ENCODE peak calls at places on chromosomes 16 and 17, in ten cellular contexts. One of them, this sample, is unnamed. For H3K27me3, the result is how much of the 10 kb centered on the place peaks cover.

GRCh38 chr17:65198653-65199382 is 61.6 kb downstream of the RGS9 start:
- DNase-seq in stomach: no peak
- DNase-seq in lung: no peak
- DNase-seq in prostate gland: peak
- DNase-seq in upper lobe of right lung: no peak
- DNase-seq in tibial nerve: no peak
- DNase-seq in GM06990: peak
- DNase-seq in IMR-90: peak
- DNase-seq in mammary epithelial cell: peak
- DNase-seq in right lobe of liver: no peak
- DNase-seq in this sample: no peak

GRCh38 chr16:87951550-87952538 is 610 bp downstream of the BANP start:
- DNase-seq in stomach: no peak
- DNase-seq in lung: no peak
- DNase-seq in prostate gland: no peak
- DNase-seq in upper lobe of right lung: no peak
- DNase-seq in tibial nerve: no peak
- DNase-seq in GM06990: peak
- DNase-seq in IMR-90: no peak
- DNase-seq in mammary epithelial cell: no peak
- DNase-seq in right lobe of liver: peak
- DNase-seq in this sample: no peak

GRCh38 chr17:68734911-68735310 is 133.7 kb upstream of the FAM20A start:
- DNase-seq in stomach: no peak
- DNase-seq in lung: no peak
- DNase-seq in prostate gland: no peak
- DNase-seq in upper lobe of right lung: no peak
- DNase-seq in tibial nerve: no peak
- DNase-seq in GM06990: no peak
- DNase-seq in IMR-90: no peak
- DNase-seq in mammary epithelial cell: no peak
- DNase-seq in right lobe of liver: no peak
- DNase-seq in this sample: no peak

GRCh38 chr17:80923211-80924110 is 68.2 kb upstream of the CHMP6 start:
- DNase-seq in stomach: no peak
- DNase-seq in lung: no peak
- DNase-seq in prostate gland: no peak
- DNase-seq in upper lobe of right lung: peak
- DNase-seq in tibial nerve: no peak
- DNase-seq in GM06990: no peak
- DNase-seq in IMR-90: no peak
- DNase-seq in mammary epithelial cell: no peak
- DNase-seq in right lobe of liver: no peak
- DNase-seq in this sample: peak

GRCh38 chr16:75566040-75566888 is at the start of gene GABARAPL2:
- DNase-seq in stomach: peak
- DNase-seq in lung: peak
- DNase-seq in prostate gland: peak
- DNase-seq in upper lobe of right lung: peak
- DNase-seq in tibial nerve: peak
- DNase-seq in GM06990: peak
- DNase-seq in IMR-90: peak
- DNase-seq in mammary epithelial cell: peak
- DNase-seq in right lobe of liver: peak
- DNase-seq in this sample: peak

GRCh38 chr16:17304124-17304813 is 166.5 kb downstream of the XYLT1 start:
- DNase-seq in stomach: peak
- DNase-seq in lung: peak
- DNase-seq in prostate gland: peak
- DNase-seq in upper lobe of right lung: no peak
- DNase-seq in tibial nerve: no peak
- DNase-seq in GM06990: no peak
- DNase-seq in IMR-90: peak
- DNase-seq in mammary epithelial cell: peak
- DNase-seq in right lobe of liver: no peak
- DNase-seq in this sample: no peak

GRCh38 chr16:30585022-30585399 is 486 bp downstream of the ZNF785 start:
- DNase-seq in stomach: no peak
- DNase-seq in lung: no peak
- DNase-seq in prostate gland: no peak
- DNase-seq in upper lobe of right lung: no peak
- DNase-seq in tibial nerve: no peak
- DNase-seq in GM06990: no peak
- DNase-seq in IMR-90: no peak
- DNase-seq in mammary epithelial cell: no peak
- DNase-seq in right lobe of liver: no peak
- DNase-seq in this sample: no peak

GRCh38 chr16:19430345-19430744 is 12.7 kb downstream of the TMC5 start:
- DNase-seq in stomach: no peak
- DNase-seq in lung: no peak
- DNase-seq in prostate gland: no peak
- DNase-seq in upper lobe of right lung: no peak
- DNase-seq in tibial nerve: no peak
- DNase-seq in GM06990: no peak
- DNase-seq in IMR-90: no peak
- DNase-seq in mammary epithelial cell: no peak
- DNase-seq in right lobe of liver: no peak
- DNase-seq in this sample: no peak

GRCh38 chr17:31266042-31266441 is 31.0 kb downstream of the OMG start:
- DNase-seq in stomach: no peak
- DNase-seq in lung: no peak
- DNase-seq in prostate gland: no peak
- DNase-seq in upper lobe of right lung: no peak
- DNase-seq in tibial nerve: no peak
- DNase-seq in GM06990: no peak
- DNase-seq in IMR-90: no peak
- DNase-seq in mammary epithelial cell: no peak
- DNase-seq in right lobe of liver: no peak
- DNase-seq in this sample: no peak

GRCh38 chr16:19607610-19608280 is 52.2 kb downstream of the VPS35L start:
- DNase-seq in stomach: no peak
- DNase-seq in lung: no peak
- DNase-seq in prostate gland: no peak
- DNase-seq in upper lobe of right lung: no peak
- DNase-seq in tibial nerve: no peak
- DNase-seq in GM06990: no peak
- DNase-seq in IMR-90: peak
- DNase-seq in mammary epithelial cell: no peak
- DNase-seq in right lobe of liver: no peak
- DNase-seq in this sample: no peak

GRCh38 chr17:63537001-63537400 is 13.3 kb upstream of the DCAF7 start:
- DNase-seq in stomach: no peak
- DNase-seq in lung: no peak
- DNase-seq in prostate gland: no peak
- DNase-seq in upper lobe of right lung: peak
- DNase-seq in tibial nerve: no peak
- DNase-seq in GM06990: no peak
- DNase-seq in IMR-90: no peak
- DNase-seq in mammary epithelial cell: no peak
- DNase-seq in right lobe of liver: no peak
- DNase-seq in this sample: no peak

GRCh38 chr17:43418441-43419374 is 19.9 kb downstream of the ARL4D start:
- DNase-seq in stomach: no peak
- DNase-seq in lung: no peak
- DNase-seq in prostate gland: peak
- DNase-seq in upper lobe of right lung: no peak
- DNase-seq in tibial nerve: no peak
- DNase-seq in GM06990: no peak
- DNase-seq in IMR-90: peak
- DNase-seq in mammary epithelial cell: peak
- DNase-seq in right lobe of liver: no peak
- DNase-seq in this sample: peak

GRCh38 chr16:68395806-68396205 is 52.5 kb downstream of the SMPD3 start:
- DNase-seq in stomach: no peak
- DNase-seq in lung: no peak
- DNase-seq in prostate gland: no peak
- DNase-seq in upper lobe of right lung: no peak
- DNase-seq in tibial nerve: no peak
- DNase-seq in GM06990: no peak
- DNase-seq in IMR-90: no peak
- DNase-seq in mammary epithelial cell: no peak
- DNase-seq in right lobe of liver: no peak
- DNase-seq in this sample: no peak

GRCh38 chr17:4597975-4598374 is 13.6 kb downstream of the SMTNL2 start:
- DNase-seq in stomach: no peak
- DNase-seq in lung: no peak
- DNase-seq in prostate gland: no peak
- DNase-seq in upper lobe of right lung: no peak
- DNase-seq in tibial nerve: no peak
- DNase-seq in GM06990: no peak
- DNase-seq in IMR-90: no peak
- DNase-seq in mammary epithelial cell: no peak
- DNase-seq in right lobe of liver: no peak
- DNase-seq in this sample: no peak

GRCh38 chr17:50765454-50766221 is 1.7 kb downstream of the ANKRD40CL start:
- DNase-seq in stomach: no peak
- DNase-seq in lung: no peak
- DNase-seq in prostate gland: no peak
- DNase-seq in upper lobe of right lung: no peak
- DNase-seq in tibial nerve: no peak
- DNase-seq in GM06990: peak
- DNase-seq in IMR-90: no peak
- DNase-seq in mammary epithelial cell: no peak
- DNase-seq in right lobe of liver: peak
- DNase-seq in this sample: no peak

GRCh38 chr16:53768167-53768566 is 64.2 kb downstream of the FTO start:
- DNase-seq in stomach: no peak
- DNase-seq in lung: no peak
- DNase-seq in prostate gland: no peak
- DNase-seq in upper lobe of right lung: no peak
- DNase-seq in tibial nerve: no peak
- DNase-seq in GM06990: no peak
- DNase-seq in IMR-90: peak
- DNase-seq in mammary epithelial cell: no peak
- DNase-seq in right lobe of liver: no peak
- DNase-seq in this sample: no peak

DNA sequence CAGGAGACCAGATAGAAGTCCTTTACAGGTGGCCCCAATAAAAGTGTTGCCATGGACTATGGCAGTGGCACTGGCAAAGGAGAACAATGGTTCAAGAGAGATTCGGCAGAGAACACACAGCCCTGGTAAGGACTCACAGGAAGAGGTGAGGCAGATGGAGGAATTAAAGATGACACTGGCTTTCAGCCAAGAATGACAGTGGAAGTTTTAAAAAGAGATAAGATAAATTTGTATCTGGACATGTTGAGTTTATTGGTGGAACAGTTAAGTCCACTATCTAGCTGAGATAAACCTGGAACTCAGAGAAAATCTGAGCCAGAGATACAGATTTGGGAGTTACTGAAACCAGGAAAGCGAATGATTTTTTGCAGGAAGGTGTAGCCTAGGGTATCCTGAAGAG is 20.1 kb downstream of the CMC2 start:
- DNase-seq in stomach: no peak
- DNase-seq in lung: no peak
- DNase-seq in prostate gland: no peak
- DNase-seq in upper lobe of right lung: no peak
- DNase-seq in tibial nerve: no peak
- DNase-seq in GM06990: no peak
- DNase-seq in IMR-90: no peak
- DNase-seq in mammary epithelial cell: no peak
- DNase-seq in right lobe of liver: no peak
- DNase-seq in this sample: no peak
- H3K4me3 ChIP-seq in stomach: no peak
- H3K4me3 ChIP-seq in lung: no peak
- H3K4me3 ChIP-seq in prostate gland: no peak
- H3K4me3 ChIP-seq in upper lobe of right lung: no peak
- H3K4me3 ChIP-seq in tibial nerve: no peak
- H3K4me3 ChIP-seq in GM06990: no peak
- H3K4me3 ChIP-seq in IMR-90: no peak
- H3K4me3 ChIP-seq in mammary epithelial cell: no peak
- H3K4me3 ChIP-seq in right lobe of liver: no peak
- H3K4me3 ChIP-seq in this sample: no peak

GRCh38 chr17:48591435-48592077 is 1.5 kb upstream of the HOXB3 start:
- DNase-seq in stomach: no peak
- DNase-seq in lung: no peak
- DNase-seq in prostate gland: no peak
- DNase-seq in upper lobe of right lung: no peak
- DNase-seq in tibial nerve: no peak
- DNase-seq in GM06990: no peak
- DNase-seq in IMR-90: peak
- DNase-seq in mammary epithelial cell: no peak
- DNase-seq in right lobe of liver: no peak
- DNase-seq in this sample: no peak
- H3K27me3 ChIP-seq in stomach: half or more
- H3K27me3 ChIP-seq in lung: under half
- H3K27me3 ChIP-seq in prostate gland: under half
- H3K27me3 ChIP-seq in upper lobe of right lung: half or more
- H3K27me3 ChIP-seq in tibial nerve: half or more
- H3K27me3 ChIP-seq in GM06990: under half
- H3K27me3 ChIP-seq in IMR-90: under half
- H3K27me3 ChIP-seq in mammary epithelial cell: under half
- H3K27me3 ChIP-seq in right lobe of liver: under half
- H3K27me3 ChIP-seq in this sample: under half

GRCh38 chr16:28935924-28936783 is 4.4 kb downstream of the CD19 start:
- DNase-seq in stomach: peak
- DNase-seq in lung: peak
- DNase-seq in prostate gland: peak
- DNase-seq in upper lobe of right lung: peak
- DNase-seq in tibial nerve: peak
- DNase-seq in GM06990: peak
- DNase-seq in IMR-90: peak
- DNase-seq in mammary epithelial cell: peak
- DNase-seq in right lobe of liver: peak
- DNase-seq in this sample: peak
- H3K4me3 ChIP-seq in stomach: peak
- H3K4me3 ChIP-seq in lung: no peak
- H3K4me3 ChIP-seq in prostate gland: no peak
- H3K4me3 ChIP-seq in upper lobe of right lung: peak
- H3K4me3 ChIP-seq in tibial nerve: peak
- H3K4me3 ChIP-seq in GM06990: no peak
- H3K4me3 ChIP-seq in IMR-90: no peak
- H3K4me3 ChIP-seq in mammary epithelial cell: no peak
- H3K4me3 ChIP-seq in right lobe of liver: no peak
- H3K4me3 ChIP-seq in this sample: peak

GRCh38 chr16:67394271-67395104 is 1.2 kb upstream of the TPPP3 start:
- DNase-seq in stomach: no peak
- DNase-seq in lung: no peak
- DNase-seq in prostate gland: no peak
- DNase-seq in upper lobe of right lung: peak
- DNase-seq in tibial nerve: no peak
- DNase-seq in GM06990: no peak
- DNase-seq in IMR-90: no peak
- DNase-seq in mammary epithelial cell: no peak
- DNase-seq in right lobe of liver: no peak
- DNase-seq in this sample: no peak
- H3K27me3 ChIP-seq in stomach: under half
- H3K27me3 ChIP-seq in lung: under half
- H3K27me3 ChIP-seq in prostate gland: under half
- H3K27me3 ChIP-seq in upper lobe of right lung: under half
- H3K27me3 ChIP-seq in tibial nerve: under half
- H3K27me3 ChIP-seq in GM06990: under half
- H3K27me3 ChIP-seq in IMR-90: under half
- H3K27me3 ChIP-seq in mammary epithelial cell: under half
- H3K27me3 ChIP-seq in right lobe of liver: under half
- H3K27me3 ChIP-seq in this sample: under half

DNA sequence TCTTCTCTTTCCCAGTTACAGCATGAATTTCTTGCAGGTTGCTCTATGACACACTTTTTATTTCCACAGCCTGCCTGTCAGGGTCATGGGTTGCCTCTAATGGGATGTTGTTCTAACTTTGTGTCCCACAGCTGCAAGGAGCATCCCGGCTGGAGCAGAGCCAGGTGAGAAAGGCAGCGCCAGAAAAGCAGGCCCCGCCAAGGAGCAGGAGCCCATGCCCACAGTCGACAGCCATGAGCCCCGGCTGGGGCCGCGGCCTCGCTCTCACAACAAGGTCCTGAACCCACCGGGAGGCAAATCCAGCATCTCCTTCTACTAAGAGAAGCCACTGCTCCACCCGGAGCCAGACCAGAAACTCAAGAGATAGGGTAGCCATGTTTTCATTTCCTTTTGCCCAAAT is 7.3 kb upstream of the MAPK8IP3 start:
- DNase-seq in stomach: no peak
- DNase-seq in lung: no peak
- DNase-seq in prostate gland: no peak
- DNase-seq in upper lobe of right lung: no peak
- DNase-seq in tibial nerve: no peak
- DNase-seq in GM06990: no peak
- DNase-seq in IMR-90: no peak
- DNase-seq in mammary epithelial cell: no peak
- DNase-seq in right lobe of liver: no peak
- DNase-seq in this sample: no peak
- H3K4me3 ChIP-seq in stomach: no peak
- H3K4me3 ChIP-seq in lung: no peak
- H3K4me3 ChIP-seq in prostate gland: no peak
- H3K4me3 ChIP-seq in upper lobe of right lung: no peak
- H3K4me3 ChIP-seq in tibial nerve: no peak
- H3K4me3 ChIP-seq in GM06990: no peak
- H3K4me3 ChIP-seq in IMR-90: no peak
- H3K4me3 ChIP-seq in mammary epithelial cell: no peak
- H3K4me3 ChIP-seq in right lobe of liver: no peak
- H3K4me3 ChIP-seq in this sample: no peak

This sample was measured in RWPE2.